ENCODE peak calls at places on chromosome 13, in seven cellular contexts. L is effector memory CD4-positive, alpha-beta T cell; F is IMR-90; I is thoracic aorta; O is CD4-positive, CD25-positive, alpha-beta regulatory T cell; J is neural progenitor cell; B is aorta. N is an unnamed sample. For H3K4me1, the result is how much of the 10 kb centered on the place peaks cover.

GRCh38 chr13:109074436-109074835 is 445.0 kb downstream of the MYO16 start:
- DNase-seq in L (no peak), I (no peak), J (no peak), B (no peak), F (no peak), O (no peak), N (no peak)

GRCh38 chr13:113796211-113796875 is 37.3 kb downstream of the TMEM255B start:
- DNase-seq in I (no peak), O (no peak), F (no peak), L (no peak), B (peak), J (no peak), N (no peak)

GRCh38 chr13:110068176-110068473 is 238.8 kb downstream of the COL4A1 start:
- DNase-seq in O (no peak), L (no peak), B (no peak), J (no peak), F (no peak), I (no peak), N (no peak)

GRCh38 chr13:52696566-52696965 is 43.1 kb downstream of the CNMD start:
- DNase-seq in L (no peak), O (no peak), F (no peak), I (no peak), B (no peak), J (no peak), N (no peak)

GRCh38 chr13:95382411-95382810 is 81.2 kb upstream of the ABCC4 start:
- DNase-seq in O (no peak), I (no peak), B (no peak), J (no peak), F (no peak), L (no peak), N (no peak)

GRCh38 chr13:23323946-23324709 is 109.4 kb downstream of the SACS start:
- DNase-seq in L (no peak), F (peak), I (no peak), J (peak), O (no peak), B (no peak), N (no peak)

GRCh38 chr13:34153428-34154180 is 335.7 kb downstream of the RFC3 start:
- DNase-seq in F (no peak), L (no peak), I (no peak), O (no peak), J (no peak), B (no peak), N (no peak)

GRCh38 chr13:50130686-50131051 is 115.4 kb downstream of the KCNRG start:
- DNase-seq in L (no peak), I (no peak), J (peak), B (peak), O (peak), F (peak), N (peak)

GRCh38 chr13:20780318-20780717 is 6.6 kb upstream of the EEF1AKMT1 start:
- DNase-seq in B (no peak), O (no peak), J (no peak), I (no peak), L (no peak), F (no peak), N (no peak)

GRCh38 chr13:87872813-87873212 is 201.6 kb downstream of the SLITRK5 start:
- DNase-seq in J (no peak), F (no peak), O (no peak), I (no peak), L (no peak), B (no peak), N (no peak)

GRCh38 chr13:106433066-106433465 is 102.4 kb downstream of the EFNB2 start:
- DNase-seq in I (no peak), J (no peak), O (no peak), F (no peak), L (no peak), B (no peak), N (no peak)

GRCh38 chr13:111241862-111242261 is 78.6 kb upstream of the TEX29 start:
- DNase-seq in F (no peak), B (no peak), O (no peak), L (no peak), I (no peak), J (no peak), N (no peak)

GRCh38 chr13:21365574-21365973 is 93.5 kb downstream of the ZDHHC20 start:
- DNase-seq in B (no peak), O (no peak), L (no peak), J (no peak), I (no peak), F (no peak), N (peak)

GRCh38 chr13:54705738-54706137 is 1677.1 kb downstream of the OLFM4 start:
- DNase-seq in F (no peak), I (no peak), J (peak), O (no peak), L (no peak), B (no peak), N (no peak)

GRCh38 chr13:73985789-73986188 is 148.4 kb downstream of the KLF12 start:
- DNase-seq in I (no peak), F (no peak), O (no peak), B (no peak), J (no peak), L (no peak), N (peak)

GRCh38 chr13:73242515-73243015 is 183.8 kb downstream of the KLF5 start:
- DNase-seq in B (no peak), L (no peak), I (no peak), O (no peak), F (no peak), J (no peak), N (no peak)

GRCh38 chr13:44011036-44011435 is 131.3 kb downstream of the LACC1 start:
- DNase-seq in O (no peak), J (no peak), B (no peak), I (no peak), L (no peak), F (no peak), N (no peak)

GRCh38 chr13:54357284-54357933 is 1328.8 kb downstream of the OLFM4 start:
- DNase-seq in F (no peak), B (no peak), I (no peak), J (peak), O (no peak), L (no peak), N (no peak)

GRCh38 chr13:45292176-45292575 is 48.8 kb downstream of the TPT1 start:
- DNase-seq in O (no peak), F (no peak), J (no peak), I (no peak), L (no peak), B (no peak), N (no peak)

GRCh38 chr13:46119883-46120614 is 15.2 kb upstream of the CPB2 start:
- DNase-seq in B (no peak), F (peak), O (no peak), L (no peak), I (no peak), J (no peak), N (no peak)

GRCh38 chr13:100439247-100439955 is 149.2 kb downstream of the GGACT start:
- DNase-seq in O (no peak), J (peak), B (no peak), L (no peak), F (no peak), I (no peak), N (no peak)
- H3K4me3 ChIP-seq in O (no peak), J (peak), B (no peak), L (no peak), F (no peak), I (no peak), N (no peak)

GRCh38 chr13:27424246-27425150 is at the start of gene GTF3A:
- DNase-seq in F (peak), B (peak), I (peak), O (peak), J (peak), L (peak), N (peak)
- H3K4me1 ChIP-seq in F (under half), B (under half), I (under half), O (half or more), J (under half), L (under half), N (half or more)

GRCh38 chr13:102848956-102849355 is 3.1 kb downstream of the ERCC5 start:
- DNase-seq in J (no peak), O (no peak), I (no peak), B (no peak), L (no peak), F (no peak), N (no peak)

GRCh38 chr13:102847272-102848234 is 1.7 kb downstream of the ERCC5 start:
- DNase-seq in I (no peak), B (no peak), J (peak), L (no peak), F (peak), O (no peak), N (peak)

GRCh38 chr13:102854675-102855074 is 8.8 kb downstream of the ERCC5 start:
- DNase-seq in I (no peak), B (no peak), O (no peak), L (no peak), J (no peak), F (no peak), N (peak)

GRCh38 chr13:102856603-102857002 is 10.8 kb downstream of the ERCC5 start:
- DNase-seq in I (no peak), J (no peak), L (no peak), F (no peak), B (no peak), O (no peak), N (no peak)

DNA sequence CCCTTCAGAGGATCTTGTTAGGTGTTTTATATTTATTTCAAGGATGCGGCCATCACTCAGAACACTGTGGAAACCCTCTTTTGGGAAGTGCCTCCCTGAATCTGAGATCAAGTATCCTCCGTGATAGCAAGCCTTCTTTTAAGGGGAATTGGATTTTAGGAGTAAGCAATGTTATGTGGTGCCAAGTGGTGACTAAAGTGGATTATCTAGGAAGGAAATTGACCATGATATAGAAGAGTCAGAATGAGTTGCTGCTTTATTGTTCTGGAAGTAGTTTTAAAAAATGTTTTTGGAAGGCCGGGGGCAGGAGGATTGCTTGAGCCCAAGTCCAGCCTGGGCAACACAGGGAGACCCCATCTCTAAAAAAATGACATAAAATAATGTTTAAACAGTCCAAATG is 6.7 kb downstream of the ERCC5 start:
- DNase-seq in J (no peak), L (no peak), B (no peak), I (no peak), O (no peak), F (no peak), N (no peak)
- H3K4me3 ChIP-seq in J (no peak), L (no peak), B (no peak), I (no peak), O (no peak), F (no peak), N (no peak)

GRCh38 chr13:97239306-97239705 is 17.2 kb downstream of the MBNL2 start:
- DNase-seq in I (no peak), F (no peak), O (no peak), J (no peak), B (no peak), L (no peak), N (no peak)

GRCh38 chr13:97239943-97240788 is 18.0 kb downstream of the MBNL2 start:
- DNase-seq in B (no peak), O (no peak), F (no peak), J (no peak), L (no peak), I (no peak), N (no peak)

GRCh38 chr13:97241761-97242160 is 19.6 kb downstream of the MBNL2 start:
- DNase-seq in F (no peak), J (no peak), I (no peak), B (no peak), O (no peak), L (no peak), N (no peak)

GRCh38 chr13:97242755-97243497 is 20.8 kb downstream of the MBNL2 start:
- DNase-seq in J (no peak), B (no peak), I (no peak), O (no peak), F (no peak), L (no peak), N (no peak)

GRCh38 chr13:97240789-97241734 is 18.9 kb downstream of the MBNL2 start:
- DNase-seq in I (no peak), O (no peak), J (no peak), B (no peak), L (no peak), F (no peak), N (no peak)
- H3K4me1 ChIP-seq in I (half or more), O (under half), J (under half), B (under half), L (under half), F (under half), N (half or more)

GRCh38 chr13:79194272-79194671 is 211.8 kb downstream of the RBM26 start:
- DNase-seq in B (no peak), F (no peak), O (no peak), J (no peak), L (peak), I (no peak), N (peak)
- H3K4me3 ChIP-seq in B (no peak), F (no peak), O (peak), J (no peak), L (no peak), I (no peak), N (no peak)